ENCODE peak calls at places on chromosomes 6 and 20, in ten cellular contexts. Y is IMR-90, H is Karpas-422, X is GM23248, M is neural progenitor cell, L is A673, Z is left ventricle myocardium inferior, K is upper lobe of right lung, D is mesenchymal stem cell, F is MM.1S. V is an unnamed sample.

GRCh38 chr6:122845916-122846632 is 57.0 kb downstream of the SMPDL3A start:
- DNase-seq in M (no peak), X (peak), K (no peak), H (no peak), Z (no peak), L (no peak), F (no peak), Y (peak), D (peak), V (peak)

GRCh38 chr6:123830110-123830509 is 26.4 kb downstream of the NKAIN2 start:
- DNase-seq in H (no peak), F (no peak), Y (no peak), Z (no peak), D (peak), M (peak), K (no peak), X (no peak), L (peak), V (no peak)

GRCh38 chr6:130602151-130602770 is 224.9 kb upstream of the SMLR1 start:
- DNase-seq in F (no peak), H (no peak), M (no peak), L (peak), Z (no peak), Y (peak), K (no peak), D (peak), X (peak), V (peak)

GRCh38 chr6:157335829-157336228 is 12.5 kb upstream of the TMEM242 start:
- DNase-seq in H (no peak), M (no peak), Y (no peak), K (no peak), D (no peak), Z (no peak), L (no peak), F (no peak), X (no peak), V (no peak)

GRCh38 chr6:33286946-33287914 is 1.8 kb downstream of the WDR46 start:
- DNase-seq in D (no peak), L (no peak), F (no peak), K (no peak), Y (no peak), H (no peak), M (no peak), X (no peak), Z (no peak), V (no peak)

GRCh38 chr6:69867075-69867911 is 937 bp downstream of the COL19A1 start:
- DNase-seq in D (peak), Y (peak), K (peak), H (peak), X (peak), M (peak), F (peak), L (peak), Z (peak), V (no peak)

GRCh38 chr20:41619360-41620115 is 1.4 kb upstream of the CHD6 start:
- DNase-seq in H (no peak), D (no peak), Z (no peak), M (no peak), F (no peak), Y (peak), L (no peak), K (no peak), X (peak), V (peak)

GRCh38 chr6:45566882-45567281 is 189.1 kb upstream of the SUPT3H start:
- DNase-seq in D (peak), X (peak), H (no peak), K (no peak), L (peak), Y (peak), Z (no peak), F (no peak), M (peak), V (peak)

GRCh38 chr20:34475979-34476736 is 40.1 kb upstream of the DYNLRB1 start:
- DNase-seq in L (no peak), Z (peak), K (peak), D (no peak), M (peak), X (peak), F (peak), H (peak), Y (peak), V (no peak)

GRCh38 chr6:167047554-167047953 is 48.4 kb downstream of the CEP43 start:
- DNase-seq in K (no peak), H (peak), D (no peak), Y (no peak), F (peak), X (no peak), L (no peak), Z (no peak), M (no peak), V (no peak)

GRCh38 chr6:126873351-126873750 is 245.1 kb upstream of the RSPO3 start:
- DNase-seq in F (no peak), Y (no peak), X (peak), H (no peak), M (no peak), L (no peak), D (no peak), Z (no peak), K (no peak), V (no peak)

GRCh38 chr20:34402461-34402860 is 39.4 kb downstream of the ITCH start:
- DNase-seq in M (no peak), Y (no peak), X (no peak), K (no peak), D (no peak), H (no peak), Z (no peak), F (no peak), L (no peak), V (no peak)

GRCh38 chr6:679282-679681 is 13.7 kb downstream of the EXOC2 start:
- DNase-seq in D (no peak), X (no peak), L (no peak), Y (peak), H (peak), K (no peak), Z (no peak), M (no peak), F (no peak), V (peak)

GRCh38 chr20:45911486-45912343 is at the start of gene PLTP:
- DNase-seq in Z (peak), H (peak), X (peak), L (peak), D (peak), M (peak), K (peak), Y (peak), F (no peak), V (peak)

GRCh38 chr6:147507162-147508072 is 1.1 kb upstream of the SAMD5 start:
- DNase-seq in K (peak), Y (no peak), M (peak), X (peak), D (peak), Z (peak), H (no peak), F (no peak), L (peak), V (no peak)

GRCh38 chr6:144194293-144194828 is 44.0 kb downstream of the STX11 start:
- DNase-seq in Y (no peak), M (no peak), Z (no peak), K (no peak), F (no peak), H (no peak), D (no peak), L (no peak), X (no peak), V (no peak)

GRCh38 chr20:7841291-7841966 is 98.8 kb downstream of the HAO1 start:
- DNase-seq in F (no peak), M (no peak), Y (peak), Z (no peak), K (no peak), L (no peak), X (peak), D (peak), H (no peak), V (peak)

GRCh38 chr6:961407-961930 is 268.5 kb upstream of the EXOC2 start:
- DNase-seq in D (no peak), Y (no peak), H (no peak), X (no peak), M (no peak), K (no peak), L (no peak), Z (no peak), F (no peak), V (no peak)

GRCh38 chr6:96059586-96059985 is 43.8 kb downstream of the FUT9 start:
- DNase-seq in H (no peak), L (peak), Z (no peak), M (no peak), X (no peak), Y (no peak), K (no peak), F (no peak), D (no peak), V (peak)

GRCh38 chr6:26273673-26274595 is 91.1 kb upstream of the BTN3A2 start:
- DNase-seq in H (peak), Z (no peak), M (no peak), F (peak), K (no peak), L (peak), X (peak), Y (peak), D (peak), V (peak)

GRCh38 chr6:113103618-113104390 is 753.3 kb upstream of the MARCKS start:
- DNase-seq in X (peak), H (no peak), M (no peak), Z (no peak), K (no peak), F (no peak), D (peak), Y (peak), L (peak), V (peak)

GRCh38 chr20:16607364-16608264 is 34.4 kb upstream of the KIF16B start:
- DNase-seq in Z (no peak), L (no peak), Y (no peak), M (no peak), K (no peak), X (no peak), D (no peak), F (no peak), H (no peak), V (no peak)

GRCh38 chr6:40912158-40912946 is 126.7 kb downstream of the UNC5CL start:
- DNase-seq in Z (no peak), H (peak), M (peak), Y (no peak), K (no peak), L (peak), X (peak), D (peak), F (peak), V (no peak)

GRCh38 chr20:2804041-2804828 is 3.8 kb upstream of the CPXM1 start:
- DNase-seq in D (no peak), Z (no peak), M (no peak), K (no peak), L (no peak), H (no peak), Y (no peak), X (no peak), F (no peak), V (no peak)

GRCh38 chr6:56026461-56027180 is 151.2 kb upstream of the BMP5 start:
- DNase-seq in Z (no peak), F (no peak), K (no peak), L (no peak), H (no peak), M (no peak), Y (no peak), D (no peak), X (no peak), V (no peak)

GRCh38 chr6:64170326-64170725 is 534.7 kb downstream of the PHF3 start:
- DNase-seq in D (no peak), Y (peak), Z (no peak), F (no peak), L (no peak), X (no peak), K (no peak), M (no peak), H (no peak), V (no peak)

GRCh38 chr20:21523895-21524294 is 10.0 kb upstream of the NKX2-2 start:
- DNase-seq in K (no peak), Z (no peak), Y (no peak), X (no peak), H (no peak), F (no peak), L (no peak), D (no peak), M (no peak), V (no peak)

GRCh38 chr20:59403261-59403961 is 103.0 kb downstream of the EDN3 start:
- DNase-seq in X (peak), H (peak), Y (no peak), L (peak), M (peak), K (peak), F (peak), Z (peak), D (no peak), V (no peak)

GRCh38 chr6:20572940-20573339 is 38.7 kb downstream of the CDKAL1 start:
- DNase-seq in H (no peak), L (peak), Z (no peak), D (peak), M (no peak), Y (peak), F (no peak), K (no peak), X (peak), V (peak)

GRCh38 chr6:153092082-153093013 is 38.7 kb downstream of the RGS17 start:
- DNase-seq in D (peak), F (no peak), Z (no peak), Y (peak), L (peak), H (no peak), X (peak), M (no peak), K (no peak), V (peak)

GRCh38 chr20:1478566-1478965 is 11.9 kb upstream of the NSFL1C start:
- DNase-seq in D (no peak), X (peak), M (no peak), Z (no peak), L (no peak), K (no peak), H (no peak), F (no peak), Y (peak), V (peak)

GRCh38 chr20:11195169-11195568 is 521.4 kb upstream of the JAG1 start:
- DNase-seq in K (no peak), L (no peak), M (no peak), Z (peak), D (no peak), H (no peak), X (no peak), F (no peak), Y (no peak), V (no peak)

GRCh38 chr6:33624856-33625255 is 3.7 kb downstream of the ITPR3 start:
- DNase-seq in H (no peak), L (no peak), M (no peak), Z (no peak), D (no peak), K (no peak), Y (no peak), X (no peak), F (no peak), V (no peak)

GRCh38 chr6:28589234-28589951 is 63.7 kb downstream of the GPX5 start:
- DNase-seq in Z (no peak), D (peak), Y (peak), L (peak), M (peak), F (peak), H (peak), X (peak), K (no peak), V (peak)

GRCh38 chr6:165728196-165728595 is 65.2 kb upstream of the PDE10A start:
- DNase-seq in L (no peak), K (no peak), X (no peak), Y (no peak), Z (no peak), F (no peak), D (no peak), M (no peak), H (no peak), V (no peak)

GRCh38 chr20:62888406-62888805 is 26.8 kb upstream of the TCFL5 start:
- DNase-seq in L (no peak), Y (no peak), D (no peak), K (no peak), H (no peak), X (no peak), Z (no peak), M (no peak), F (no peak), V (no peak)

GRCh38 chr20:62886709-62887058 is 25.1 kb upstream of the TCFL5 start:
- DNase-seq in K (no peak), Y (no peak), X (no peak), Z (no peak), D (no peak), F (no peak), H (no peak), L (no peak), M (no peak), V (no peak)

GRCh38 chr20:62887860-62888239 is 26.2 kb upstream of the TCFL5 start:
- DNase-seq in L (no peak), M (no peak), H (no peak), Z (no peak), D (no peak), X (peak), K (no peak), Y (no peak), F (no peak), V (no peak)

GRCh38 chr20:62885808-62886708 is 24.4 kb upstream of the TCFL5 start:
- DNase-seq in Y (no peak), D (no peak), F (peak), K (no peak), M (no peak), H (no peak), X (no peak), Z (no peak), L (no peak), V (no peak)

DNA sequence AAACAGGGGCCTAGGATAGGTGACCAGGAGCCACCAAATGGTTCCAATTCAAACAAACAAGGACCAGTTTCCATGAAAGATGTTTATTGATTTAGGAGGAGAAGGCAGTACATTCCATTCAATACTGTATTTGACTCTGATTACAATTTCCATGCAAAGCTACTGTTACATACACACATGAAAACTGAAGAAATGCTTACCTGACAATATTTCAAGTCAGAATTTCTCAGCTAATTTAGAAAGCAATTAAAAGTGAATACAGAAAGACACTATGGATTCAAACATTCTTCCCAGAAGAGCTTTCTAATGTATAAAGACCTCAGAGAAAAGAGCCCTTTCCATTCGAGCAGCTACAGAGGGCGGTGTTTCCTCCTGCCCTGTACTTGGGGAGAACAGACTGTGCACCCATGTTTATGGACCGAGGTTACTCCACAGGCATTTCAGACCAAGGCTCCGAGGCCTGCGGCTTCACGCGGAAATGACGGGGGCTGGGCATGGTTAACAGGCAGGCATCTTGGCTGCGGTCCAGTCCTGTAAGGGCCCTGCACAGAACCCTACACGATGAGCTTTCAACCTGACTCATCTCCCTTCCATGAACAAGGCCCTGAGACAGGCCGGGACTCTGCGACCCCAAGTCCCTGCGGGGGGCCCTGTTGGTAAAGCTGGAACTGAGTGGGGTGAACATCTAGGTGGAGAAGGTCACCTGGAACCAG is 25.7 kb upstream of the TCFL5 start:
- DNase-seq in Z (peak), D (peak), K (no peak), Y (peak), H (no peak), F (no peak), M (no peak), X (peak), L (peak), V (peak)
- H3K27ac ChIP-seq in Z (peak), D (peak), K (no peak), Y (peak), H (no peak), F (peak), M (no peak), X (peak), L (peak), V (peak)

DNA sequence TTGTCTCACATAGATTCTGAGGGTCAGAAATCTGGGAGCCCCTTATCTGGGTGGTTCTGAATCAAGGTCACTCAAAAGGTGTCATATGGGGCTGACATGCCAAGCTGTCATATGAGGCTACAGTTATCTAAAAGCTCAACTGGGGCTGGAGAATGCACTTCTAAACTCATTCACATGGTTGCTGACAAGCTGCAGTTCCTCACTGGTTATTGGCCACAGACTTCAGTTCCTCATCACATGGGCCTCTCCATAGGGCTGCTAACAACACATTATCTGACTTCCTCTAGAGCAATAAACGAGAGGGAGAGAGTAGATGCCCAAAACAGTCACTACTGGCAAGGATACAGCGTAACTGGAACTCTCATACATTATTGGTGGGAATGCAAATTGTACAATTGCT is 7.4 kb upstream of the CGA start:
- DNase-seq in M (no peak), L (no peak), H (no peak), K (no peak), Z (no peak), F (no peak), X (no peak), D (no peak), Y (no peak), V (no peak)
- H3K27ac ChIP-seq in M (no peak), L (no peak), H (no peak), K (no peak), Z (peak), F (no peak), X (no peak), D (no peak), Y (no peak), V (no peak)

GRCh38 chr6:14320342-14320741 is 202.8 kb downstream of the CD83 start:
- DNase-seq in L (no peak), Y (no peak), X (no peak), M (no peak), K (no peak), Z (no peak), H (no peak), F (no peak), D (no peak), V (no peak)

GRCh38 chr6:14317616-14318015 is 200.0 kb downstream of the CD83 start:
- DNase-seq in L (no peak), X (no peak), K (no peak), M (no peak), D (no peak), Y (no peak), H (no peak), F (no peak), Z (no peak), V (no peak)

GRCh38 chr6:14315353-14315752 is 197.8 kb downstream of the CD83 start:
- DNase-seq in D (no peak), X (no peak), K (no peak), M (no peak), Z (no peak), L (no peak), F (no peak), Y (no peak), H (no peak), V (no peak)

GRCh38 chr6:14313220-14313619 is 195.6 kb downstream of the CD83 start:
- DNase-seq in H (no peak), Y (no peak), K (no peak), M (no peak), D (no peak), F (no peak), Z (no peak), L (no peak), X (no peak), V (no peak)

GRCh38 chr6:14316911-14317535 is 199.5 kb downstream of the CD83 start:
- DNase-seq in H (no peak), X (no peak), L (no peak), Z (no peak), F (no peak), Y (no peak), D (peak), K (peak), M (peak), V (no peak)
- H3K27ac ChIP-seq in H (no peak), X (no peak), L (no peak), Z (no peak), F (no peak), Y (no peak), D (no peak), K (no peak), M (no peak), V (no peak)

GRCh38 chr6:91132461-91132860 is 545.6 kb upstream of the MAP3K7 start:
- DNase-seq in K (no peak), Z (no peak), H (no peak), L (no peak), D (no peak), X (no peak), M (no peak), Y (no peak), F (no peak), V (peak)

GRCh38 chr6:91137286-91137685 is 550.4 kb upstream of the MAP3K7 start:
- DNase-seq in X (no peak), K (no peak), F (no peak), Z (no peak), H (no peak), M (no peak), Y (no peak), D (no peak), L (no peak), V (no peak)

GRCh38 chr6:91130126-91130525 is 543.3 kb upstream of the MAP3K7 start:
- DNase-seq in K (no peak), Z (no peak), H (no peak), X (no peak), M (no peak), Y (no peak), D (no peak), L (no peak), F (no peak), V (no peak)

GRCh38 chr6:91141352-91141751 is 554.5 kb upstream of the MAP3K7 start:
- DNase-seq in F (no peak), Y (no peak), D (peak), Z (no peak), M (no peak), H (no peak), X (no peak), K (no peak), L (no peak), V (no peak)

DNA sequence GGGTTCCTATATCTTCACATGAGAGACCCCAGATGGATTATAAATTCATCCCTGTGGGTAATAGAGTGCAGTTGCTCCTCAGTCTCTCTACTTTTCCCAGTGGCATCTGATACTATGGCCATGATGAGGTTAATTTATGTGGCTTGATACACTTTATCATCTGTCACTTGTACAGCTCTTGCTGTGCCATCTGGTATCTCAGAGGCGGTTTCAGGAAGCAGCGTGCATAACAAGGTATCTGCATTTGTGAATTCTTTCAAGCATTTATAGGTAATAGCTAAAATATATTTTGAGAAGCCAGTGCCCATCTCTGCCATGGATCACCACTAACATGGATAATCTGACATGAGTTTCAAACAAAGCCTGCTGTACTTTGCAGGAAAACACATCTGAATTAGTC is 548.5 kb upstream of the MAP3K7 start:
- DNase-seq in K (no peak), Z (no peak), X (no peak), Y (no peak), M (no peak), H (no peak), F (no peak), L (no peak), D (no peak), V (no peak)
- H3K27ac ChIP-seq in K (no peak), Z (no peak), X (no peak), Y (no peak), M (no peak), H (no peak), F (no peak), L (no peak), D (no peak), V (no peak)